ENCODE peak calls at places on chromosomes 13 and 19, in nine cellular contexts. Z is thoracic aorta, J is K562, I is cardiac muscle cell, K is stomach, Q is breast epithelium, D is RWPE1, H is brain microvascular endothelial cell, A is nephron progenitor cell. F is an unnamed sample.

GRCh38 chr19:53898166-53898565 is 10.9 kb upstream of the CACNG7 start:
- DNase-seq in Z (no peak), J (no peak), I (no peak), K (no peak), Q (no peak), D (no peak), H (no peak), A (no peak), F (no peak)

GRCh38 chr19:11881151-11881800 is 6.3 kb upstream of the ZNF69 start:
- DNase-seq in Z (no peak), J (peak; percentile 56), I (peak; percentile 71), K (peak; percentile 76), Q (peak; percentile 61), D (peak; percentile 46), H (peak; percentile 34), A (peak; percentile 73), F (peak; percentile 74)

GRCh38 chr19:38452430-38453366 is 19.2 kb downstream of the RYR1 start:
- DNase-seq in Z (no peak), J (peak; percentile 100), I (no peak), K (no peak), Q (no peak), D (no peak), H (no peak), A (peak; percentile 53), F (no peak)

GRCh38 chr13:97385854-97386253 is 48.1 kb upstream of the RAP2A start:
- DNase-seq in Z (no peak), J (no peak), I (no peak), K (no peak), Q (no peak), D (peak; percentile 38), H (no peak), A (no peak), F (no peak)

GRCh38 chr19:45659096-45659729 is 8.8 kb upstream of the GIPR start:
- DNase-seq in Z (no peak), J (no peak), I (no peak), K (no peak), Q (no peak), D (no peak), H (no peak), A (no peak), F (no peak)

GRCh38 chr13:78020861-78021260 is 102.2 kb upstream of the EDNRB start:
- DNase-seq in Z (no peak), J (no peak), I (peak; percentile 7), K (no peak), Q (no peak), D (no peak), H (no peak), A (peak; percentile 25), F (no peak)

GRCh38 chr19:39342647-39343305 is 555 bp downstream of the SAMD4B start:
- DNase-seq in Z (no peak), J (no peak), I (peak; percentile 29), K (no peak), Q (no peak), D (no peak), H (no peak), A (no peak), F (no peak)

GRCh38 chr13:87128006-87128405 is 543.2 kb upstream of the SLITRK5 start:
- DNase-seq in Z (no peak), J (no peak), I (peak; percentile 53), K (no peak), Q (no peak), D (no peak), H (no peak), A (no peak), F (no peak)

GRCh38 chr19:54420383-54421168 is 5.3 kb downstream of the TTYH1 start:
- DNase-seq in Z (no peak), J (peak; percentile 53), I (peak; percentile 89), K (no peak), Q (no peak), D (no peak), H (peak; percentile 30), A (peak; percentile 50), F (no peak)

GRCh38 chr19:35223084-35223790 is 5.3 kb downstream of the FAM187B start:
- DNase-seq in Z (no peak), J (no peak), I (no peak), K (no peak), Q (no peak), D (no peak), H (no peak), A (no peak), F (no peak)

GRCh38 chr19:1373534-1374249 is 10.0 kb upstream of the NDUFS7 start:
- DNase-seq in Z (no peak), J (no peak), I (peak; percentile 35), K (peak; percentile 79), Q (no peak), D (no peak), H (no peak), A (no peak), F (no peak)

GRCh38 chr13:48234652-48235099 is 1.7 kb downstream of the ITM2B start:
- DNase-seq in Z (no peak), J (no peak), I (no peak), K (no peak), Q (no peak), D (no peak), H (no peak), A (no peak), F (no peak)

GRCh38 chr13:78998736-78999135 is 339.8 kb upstream of the OBI1 start:
- DNase-seq in Z (no peak), J (no peak), I (no peak), K (no peak), Q (no peak), D (no peak), H (no peak), A (no peak), F (no peak)

GRCh38 chr13:51714663-51715168 is 89.2 kb downstream of the DHRS12 start:
- DNase-seq in Z (no peak), J (no peak), I (no peak), K (no peak), Q (no peak), D (peak; percentile 36), H (peak; percentile 77), A (no peak), F (no peak)

GRCh38 chr19:51701468-51702100 is 8.5 kb downstream of the SPACA6 start:
- DNase-seq in Z (no peak), J (no peak), I (no peak), K (no peak), Q (no peak), D (no peak), H (no peak), A (no peak), F (no peak)

DNA sequence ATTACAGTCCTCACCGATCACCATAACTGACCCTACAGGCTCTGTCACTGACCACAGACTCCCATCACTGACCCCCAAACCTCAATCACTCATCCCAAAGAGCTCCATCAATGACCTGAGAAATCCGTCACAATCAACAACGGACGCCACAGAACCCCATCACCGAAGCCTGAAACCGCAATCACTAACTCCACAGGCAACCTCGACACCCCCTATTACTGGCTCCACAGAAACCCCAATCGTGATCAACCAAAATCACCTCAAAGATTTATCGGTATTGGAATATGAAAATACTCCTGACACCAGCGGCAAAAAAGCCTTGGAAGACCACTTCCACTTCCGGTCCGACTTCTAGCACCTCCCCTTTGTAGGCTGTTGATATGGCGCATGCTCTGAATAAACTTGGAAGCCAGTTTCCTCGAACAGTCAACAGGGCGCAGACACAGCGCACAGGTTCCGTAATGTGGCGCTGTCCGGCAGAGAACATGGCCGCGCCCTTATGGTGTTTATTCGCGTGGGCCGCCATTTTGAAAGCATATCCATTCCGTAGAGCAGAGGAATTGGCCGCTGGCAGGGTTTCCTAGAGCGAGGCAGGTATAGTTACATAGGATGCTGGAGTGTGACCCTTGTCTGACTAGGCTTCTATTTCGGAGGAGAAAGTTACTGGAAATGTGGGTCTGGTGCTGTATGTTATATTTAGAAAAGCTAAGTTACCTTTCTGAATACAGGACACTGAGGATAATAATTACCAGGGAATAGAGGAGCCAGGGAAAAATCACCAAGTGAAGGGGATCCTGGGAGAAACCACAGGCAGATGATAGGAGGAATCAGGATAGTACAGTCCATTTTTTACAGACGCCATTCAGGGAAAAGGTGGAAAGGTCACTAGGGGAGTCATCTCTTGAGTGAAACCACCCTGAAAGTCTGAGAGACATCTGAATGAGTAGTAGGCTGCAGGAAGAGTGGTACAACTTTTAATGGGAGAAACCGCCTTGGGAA is at the start of gene ZNF585A:
- DNase-seq in Z (peak; percentile 83), J (peak; percentile 71), I (peak; percentile 98), K (peak; percentile 93), Q (peak; percentile 89), D (peak; percentile 78), H (peak; percentile 97), A (peak; percentile 78), F (peak; percentile 89)
- TF ChIP-seq CTCF in Z (no peak), J (peak; percentile 23), I (peak; percentile 36), K (peak; percentile 24), Q (peak; percentile 23), D (no peak), H (peak; percentile 53), A (no peak), F (peak; percentile 44)

DNA sequence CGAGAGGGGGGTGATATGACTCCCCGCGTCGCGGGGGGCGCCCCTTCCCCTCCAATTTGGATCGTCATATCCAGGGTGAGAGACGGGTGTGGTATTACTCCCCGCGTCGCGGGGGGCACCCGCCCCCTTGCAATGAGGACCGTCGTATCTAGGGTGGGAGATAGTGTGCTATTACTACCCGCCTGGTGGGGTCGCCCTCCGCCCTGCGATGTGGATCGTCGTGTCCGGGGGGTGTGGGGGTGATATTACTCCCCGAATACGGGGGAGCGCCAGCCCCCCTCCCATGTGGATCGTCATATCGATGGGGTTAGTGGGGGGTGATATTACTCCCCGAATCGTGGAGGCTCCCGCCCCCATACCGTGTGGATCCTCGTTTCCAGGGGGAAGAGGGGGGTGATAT is 29.2 kb upstream of the RGCC start:
- DNase-seq in Z (no peak), J (no peak), I (peak; percentile 2), K (no peak), Q (no peak), D (no peak), H (no peak), A (peak; percentile 7), F (no peak)
- TF ChIP-seq CTCF in Z (peak; percentile 21), J (no peak), I (peak; percentile 28), K (no peak), Q (no peak), D (no peak), H (peak; percentile 69), A (peak; percentile 8), F (no peak)

DNA sequence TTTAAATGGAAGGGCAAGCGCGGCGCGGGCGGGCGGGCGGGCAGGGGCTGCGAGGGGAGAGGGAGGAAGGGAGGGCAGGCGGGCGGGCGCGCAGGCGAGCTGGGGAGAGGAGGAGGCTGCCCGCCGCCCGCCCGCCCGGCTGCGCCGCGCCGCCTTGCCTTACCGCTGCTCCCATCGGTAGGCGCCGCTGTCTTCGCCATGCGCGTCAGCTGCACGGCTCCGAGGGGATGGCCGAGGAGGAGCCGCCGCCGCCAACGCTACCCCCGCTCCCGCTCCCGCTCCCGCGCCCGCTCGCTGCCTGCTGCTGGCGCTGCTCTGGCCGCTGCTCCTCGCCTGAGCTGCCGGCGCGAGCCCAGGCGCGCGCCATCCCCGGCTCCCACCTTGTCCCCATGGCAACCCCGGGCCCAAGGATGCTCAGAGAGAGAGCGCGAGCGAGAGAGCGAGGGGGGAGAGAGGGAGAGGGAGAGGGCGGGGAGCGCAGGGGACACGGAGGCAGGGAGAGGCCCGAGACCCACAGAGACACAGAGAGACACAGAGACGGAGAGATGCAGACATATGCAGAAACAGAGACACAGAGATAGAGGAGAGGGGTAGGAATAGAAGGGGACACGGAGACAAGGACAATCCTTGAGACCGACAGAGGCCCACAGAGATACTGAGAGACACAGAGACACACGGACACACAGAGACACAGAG is 40.3 kb downstream of the DEDD2 start:
- DNase-seq in Z (no peak), J (peak; percentile 69), I (peak; percentile 80), K (peak; percentile 71), Q (peak; percentile 61), D (peak; percentile 64), H (peak; percentile 48), A (peak; percentile 88), F (peak; percentile 89)
- TF ChIP-seq CTCF in Z (peak; percentile 28), J (peak; percentile 30), I (peak; percentile 31), K (no peak), Q (no peak), D (peak; percentile 66), H (peak; percentile 52), A (peak; percentile 7), F (peak; percentile 64)

GRCh38 chr13:99528547-99528946 is 27.3 kb downstream of the TM9SF2 start:
- DNase-seq in Z (no peak), J (no peak), I (peak; percentile 16), K (no peak), Q (no peak), D (no peak), H (no peak), A (no peak), F (no peak)
- TF ChIP-seq CTCF in Z (no peak), J (peak; percentile 20), I (peak; percentile 4), K (no peak), Q (no peak), D (no peak), H (peak; percentile 16), A (no peak), F (peak; percentile 48)

F was measured in type B pancreatic cell.